ENCODE peak calls at places on chromosome 18, in four cellular contexts. P, U, E and N are unnamed samples.

GRCh38 chr18:79485788-79486355 is 90.1 kb downstream of the NFATC1 start:
- DNase-seq in U (no peak), P (no peak), E (peak; percentile 92), N (peak; percentile 1)

GRCh38 chr18:73708596-73708995 is 439.0 kb downstream of the FBXO15 start:
- DNase-seq in U (no peak), P (no peak), E (no peak), N (no peak)

GRCh38 chr18:43279015-43279758 is 1.9 kb upstream of the SYT4 start:
- DNase-seq in U (peak; percentile 33), E (no peak), P (no peak), N (no peak)

GRCh38 chr18:64713284-64713683 is 564.4 kb upstream of the LINC00305 start:
- DNase-seq in P (no peak), E (no peak), U (no peak), N (no peak)

GRCh38 chr18:62211323-62211828 is 24.3 kb downstream of the RELCH start:
- DNase-seq in P (no peak), U (no peak), E (no peak), N (no peak)

GRCh38 chr18:68148862-68149261 is 566.0 kb downstream of the TMX3 start:
- DNase-seq in U (no peak), P (no peak), E (no peak), N (no peak)

GRCh38 chr18:68713131-68713530 is 1.8 kb downstream of the TMX3 start:
- DNase-seq in P (no peak), U (no peak), E (no peak), N (no peak)

GRCh38 chr18:60987963-60988362 is 345.3 kb upstream of the CDH20 start:
- DNase-seq in E (peak; percentile 4), P (no peak), U (no peak), N (no peak)

GRCh38 chr18:47595816-47596501 is 334.5 kb downstream of the SMAD2 start:
- DNase-seq in P (peak; percentile 55), E (no peak), U (peak; percentile 9), N (no peak)

GRCh38 chr18:31572368-31572767 is 19.3 kb upstream of the TTR start:
- DNase-seq in U (no peak), P (no peak), E (no peak), N (no peak)

GRCh38 chr18:8654482-8655451 is 45.5 kb downstream of the RAB12 start:
- DNase-seq in U (peak; percentile 22), P (no peak), E (peak; percentile 34), N (no peak)

GRCh38 chr18:4172491-4172890 is 282.6 kb downstream of the DLGAP1 start:
- DNase-seq in E (no peak), U (no peak), P (no peak), N (no peak)

GRCh38 chr18:13568443-13569392 is 157.6 kb downstream of the FAM210A start:
- DNase-seq in U (peak; percentile 9), E (no peak), P (no peak), N (no peak)

GRCh38 chr18:13564579-13564978 is 161.8 kb downstream of the FAM210A start:
- DNase-seq in P (peak; percentile 62), U (no peak), E (no peak), N (no peak)

GRCh38 chr18:13570216-13570615 is 156.1 kb downstream of the FAM210A start:
- DNase-seq in E (no peak), U (no peak), P (no peak), N (no peak)

GRCh38 chr18:13565228-13565627 is 161.1 kb downstream of the FAM210A start:
- DNase-seq in E (no peak), U (no peak), P (no peak), N (no peak)

GRCh38 chr18:13566941-13567762 is 159.2 kb downstream of the FAM210A start:
- DNase-seq in U (no peak), E (no peak), P (peak; percentile 47), N (peak; percentile 90)
- H3K27ac ChIP-seq in U (no peak overlapping the region), E (no peak overlapping the region), P (peak overlapping the region; percentile 74), N (peak overlapping the region; percentile 94)

GRCh38 chr18:48832961-48833700 is 117.6 kb downstream of the SMAD7 start:
- DNase-seq in P (peak; percentile 74), E (peak; percentile 67), U (peak; percentile 46), N (peak; percentile 77)

GRCh38 chr18:48834421-48835011 is 116.2 kb downstream of the SMAD7 start:
- DNase-seq in U (peak; percentile 71), P (peak; percentile 69), E (peak; percentile 96), N (peak; percentile 91)

GRCh38 chr18:48835119-48835518 is 115.6 kb downstream of the SMAD7 start:
- DNase-seq in E (no peak), P (no peak), U (no peak), N (peak; percentile 44)

GRCh38 chr18:48835745-48836191 is 115.0 kb downstream of the SMAD7 start:
- DNase-seq in E (no peak), U (no peak), P (no peak), N (peak; percentile 66)

GRCh38 chr18:48833701-48834394 is 116.9 kb downstream of the SMAD7 start:
- DNase-seq in E (peak; percentile 23), P (peak; percentile 61), U (no peak), N (peak; percentile 87)
- H3K4me1 ChIP-seq in E (peaks cover 25% of the 10 kb centered on the region), P (peaks cover 34% of the 10 kb centered on the region), U (peaks cover 51% of the 10 kb centered on the region), N (peaks cover 84% of the 10 kb centered on the region)

DNA sequence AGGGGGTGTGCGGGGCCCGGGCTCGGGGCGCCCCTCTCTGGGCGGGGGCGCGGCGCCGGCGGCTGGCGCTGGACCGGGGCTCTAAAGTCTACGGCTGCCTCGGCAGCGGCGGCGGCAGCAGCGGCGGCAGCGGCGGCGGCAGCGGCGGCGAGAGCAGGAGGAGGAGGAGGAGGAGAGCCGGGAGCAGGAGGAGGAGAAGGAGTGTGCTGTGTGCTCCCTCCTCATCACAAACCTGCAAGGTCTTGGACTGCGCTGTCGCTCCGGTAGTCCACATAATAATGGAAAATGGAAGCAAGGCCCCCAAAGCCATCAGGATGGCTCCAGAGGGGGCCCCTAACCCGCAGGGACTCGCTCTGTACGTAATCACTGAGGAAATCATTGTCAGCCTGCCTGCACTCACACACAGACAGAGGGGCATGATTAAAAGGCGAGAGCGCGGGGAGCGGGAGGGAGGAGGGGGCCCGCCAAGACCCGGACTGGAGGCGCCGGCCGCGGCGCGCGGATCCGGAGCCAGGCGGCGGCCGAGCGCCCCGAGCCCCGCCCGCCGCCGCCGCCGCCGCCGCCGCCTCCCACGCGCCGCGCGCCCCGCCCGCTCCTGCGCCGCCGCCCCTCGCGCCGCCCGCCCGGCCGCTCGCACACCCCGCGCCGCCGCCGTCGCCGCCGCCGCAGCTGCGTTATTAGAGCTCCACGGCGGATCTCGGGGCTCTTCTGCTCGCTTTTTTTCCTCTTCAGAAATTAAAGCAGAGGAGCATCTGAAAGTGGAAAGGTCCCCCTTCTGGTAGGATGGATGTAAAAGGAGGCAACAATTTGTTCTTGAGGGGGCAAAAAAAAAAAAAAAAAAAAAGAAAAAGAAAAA is at the start of gene ZNF521:
- DNase-seq in P (peak; percentile 78), U (peak; percentile 33), E (peak; percentile 92), N (peak; percentile 88)
- TF ChIP-seq POLR2A in P (peak; percentile 34), U (no peak), E (peak; percentile 59), N (peak; percentile 87)

GRCh38 chr18:77013777-77014525 is 118.6 kb downstream of the MBP start:
- DNase-seq in U (no peak), P (peak; percentile 34), E (no peak), N (no peak)
- H3K27ac ChIP-seq in U (no peak overlapping the region), P (no peak overlapping the region), E (no peak overlapping the region), N (peak overlapping the region; percentile 28)

DNA sequence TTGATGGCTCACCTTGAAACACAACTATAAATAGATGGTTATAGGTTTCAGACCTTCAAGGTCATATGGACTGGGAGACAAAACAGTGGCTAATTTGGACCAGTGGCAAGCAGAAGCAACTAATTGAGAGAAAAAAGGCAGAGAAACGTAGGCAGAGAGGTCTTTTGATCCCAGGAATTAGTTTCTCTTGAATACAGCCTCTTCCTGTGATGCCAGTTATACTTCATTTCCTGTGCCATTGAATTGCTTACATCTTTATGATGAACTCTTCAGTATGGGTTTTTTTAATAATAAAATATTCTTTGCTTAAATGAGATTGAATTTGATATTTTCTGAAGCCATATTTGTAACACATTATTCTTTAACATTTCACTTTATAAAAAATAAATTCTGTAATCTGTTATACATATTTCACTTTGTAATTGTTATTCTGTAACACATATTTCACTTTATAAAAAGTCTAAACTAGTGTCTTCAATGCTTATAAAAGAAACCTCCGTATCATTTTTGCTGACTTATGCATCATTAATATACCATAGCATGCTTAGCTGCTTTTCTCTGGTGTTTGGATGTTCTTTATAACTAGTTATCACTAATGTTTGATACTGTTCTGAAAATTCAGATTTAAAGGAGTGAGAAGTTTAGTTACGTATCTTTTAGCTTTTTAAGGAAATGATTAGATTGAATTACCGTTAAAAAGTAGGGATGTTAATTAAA is 8.9 kb downstream of the VAPA start:
- DNase-seq in U (no peak), P (no peak), E (no peak), N (no peak)
- H3K4me1 ChIP-seq in U (peaks cover 84% of the 10 kb centered on the region), P (peaks cover 99% of the 10 kb centered on the region), E (peaks cover 8% of the 10 kb centered on the region), N (peaks cover 100% of the 10 kb centered on the region)